ENCODE peak calls at places on chromosomes 6 and 20, in four cellular contexts. L is HEK293T; J is activated CD4-positive, CD25-positive, alpha-beta regulatory T cell; Z is GM13976. F is an unnamed sample.

GRCh38 chr6:39855356-39855995 is 63.3 kb downstream of the DAAM2 start:
- DNase-seq in L (no peak), Z (no peak), J (no peak), F (no peak)

GRCh38 chr20:26216025-26216424 is 519.4 kb upstream of the ZNF337 start:
- DNase-seq in L (no peak), J (no peak), Z (no peak), F (no peak)

GRCh38 chr6:56683882-56684281 is 41.2 kb upstream of the DST start:
- DNase-seq in L (no peak), Z (no peak), J (no peak), F (peak)

GRCh38 chr6:56091159-56091869 is 156.1 kb downstream of the COL21A1 start:
- DNase-seq in L (no peak), Z (no peak), J (no peak), F (peak)

GRCh38 chr6:97437087-97437486 is 154.1 kb upstream of the MMS22L start:
- DNase-seq in L (peak), J (no peak), Z (peak), F (peak)

GRCh38 chr20:17558154-17558940 is 11.5 kb upstream of the DSTN start:
- DNase-seq in J (no peak), L (peak), Z (no peak), F (no peak)

GRCh38 chr20:11891827-11892521 is 25.7 kb upstream of the BTBD3 start:
- DNase-seq in L (peak), J (no peak), Z (peak), F (no peak)

GRCh38 chr6:156776470-156776840 is 723 bp upstream of the ARID1B start:
- DNase-seq in J (no peak), Z (peak), L (peak), F (no peak)

GRCh38 chr6:137761072-137761471 is 106.0 kb upstream of the TNFAIP3 start:
- DNase-seq in L (no peak), J (no peak), Z (no peak), F (no peak)

GRCh38 chr20:61778485-61778863 is 287.2 kb downstream of the TAF4 start:
- DNase-seq in Z (no peak), J (no peak), L (no peak), F (no peak)

GRCh38 chr6:117491916-117492315 is 9.4 kb downstream of the DCBLD1 start:
- DNase-seq in J (no peak), Z (no peak), L (no peak), F (no peak)

GRCh38 chr20:50870572-50871161 is 60.6 kb downstream of the ADNP start:
- DNase-seq in L (no peak), J (no peak), Z (no peak), F (peak)

GRCh38 chr20:50283922-50284810 is 93.5 kb downstream of the CEBPB start:
- DNase-seq in L (no peak), Z (no peak), J (no peak), F (no peak)

GRCh38 chr6:29702519-29703103 is 20.6 kb upstream of the HLA-F start:
- DNase-seq in J (peak), L (peak), Z (peak), F (no peak)

F was measured in non-pigmented ciliary epithelial cell.